ENCODE peak calls at places on chromosomes 6 and 20, in five cellular contexts. H, L, W, T and J are unnamed samples.

GRCh38 chr6:11851405-11851804 is 72.8 kb upstream of the ADTRP start:
- DNase-seq in H (no peak), L (peak; percentile 82), W (no peak), T (peak; percentile 26), J (no peak)

GRCh38 chr6:422423-423061 is 31.0 kb downstream of the IRF4 start:
- DNase-seq in H (no peak), L (peak; percentile 97), W (no peak), T (peak; percentile 56), J (peak; percentile 31)

GRCh38 chr6:16936893-16937292 is 165.0 kb upstream of the STMND1 start:
- DNase-seq in H (no peak), L (no peak), W (no peak), T (no peak), J (no peak)

GRCh38 chr6:149499066-149499465 is 14.3 kb upstream of the ZC3H12D start:
- DNase-seq in H (no peak), L (peak; percentile 98), W (peak; percentile 45), T (no peak), J (no peak)

GRCh38 chr6:138546733-138547185 is 47.5 kb upstream of the NHSL1 start:
- DNase-seq in H (no peak), L (peak; percentile 67), W (no peak), T (no peak), J (no peak)

GRCh38 chr6:138620630-138621029 is 121.3 kb upstream of the NHSL1 start:
- DNase-seq in H (no peak), L (no peak), W (no peak), T (no peak), J (no peak)

GRCh38 chr20:32582659-32583580 is 2.2 kb downstream of the NOL4L start:
- DNase-seq in H (peak; percentile 83), L (no peak), W (no peak), T (peak; percentile 36), J (peak; percentile 70)

GRCh38 chr6:51025082-51025777 is 206.6 kb downstream of the TFAP2B start:
- DNase-seq in H (no peak), L (peak; percentile 7), W (no peak), T (no peak), J (no peak)

GRCh38 chr6:10719386-10720228 is 3.3 kb upstream of the TMEM14C start:
- DNase-seq in H (no peak), L (no peak), W (peak; percentile 78), T (no peak), J (no peak)

GRCh38 chr6:151796842-151797530 is 10.5 kb upstream of the ESR1 start:
- DNase-seq in H (no peak), L (no peak), W (no peak), T (no peak), J (no peak)

GRCh38 chr20:2353231-2353630 is 27.5 kb upstream of the TGM6 start:
- DNase-seq in H (no peak), L (no peak), W (no peak), T (no peak), J (no peak)

GRCh38 chr6:51711876-51712275 is 375.5 kb downstream of the PKHD1 start:
- DNase-seq in H (no peak), L (no peak), W (no peak), T (no peak), J (no peak)

GRCh38 chr6:106667022-106667402 is 37.6 kb downstream of the QRSL1 start:
- DNase-seq in H (no peak), L (no peak), W (no peak), T (no peak), J (no peak)

GRCh38 chr20:9185511-9185910 is 116.6 kb downstream of the PLCB4 start:
- DNase-seq in H (no peak), L (peak; percentile 89), W (no peak), T (no peak), J (no peak)

GRCh38 chr6:32666420-32667300 is at the start of gene HLA-DQB1:
- DNase-seq in H (peak; percentile 78), L (no peak), W (peak; percentile 19), T (peak; percentile 29), J (no peak)

GRCh38 chr6:41733349-41733706 is 2.1 kb downstream of the TFEB start:
- DNase-seq in H (no peak), L (no peak), W (no peak), T (no peak), J (no peak)

GRCh38 chr6:21665436-21666199 is 72.1 kb downstream of the SOX4 start:
- DNase-seq in H (no peak), L (no peak), W (peak; percentile 18), T (no peak), J (no peak)

GRCh38 chr6:144305985-144306384 is 20.9 kb downstream of the UTRN start:
- DNase-seq in H (no peak), L (peak; percentile 79), W (no peak), T (no peak), J (no peak)

GRCh38 chr6:20427856-20428255 is 26.2 kb downstream of the E2F3 start:
- DNase-seq in H (no peak), L (no peak), W (no peak), T (no peak), J (no peak)

GRCh38 chr6:23654745-23655144 is 471.3 kb upstream of the NRSN1 start:
- DNase-seq in H (no peak), L (no peak), W (peak; percentile 83), T (no peak), J (no peak)

GRCh38 chr6:151078655-151079054 is 161.1 kb upstream of the AKAP12 start:
- DNase-seq in H (no peak), L (no peak), W (no peak), T (no peak), J (no peak)

GRCh38 chr20:17538517-17539170 is 7.5 kb upstream of the BFSP1 start:
- DNase-seq in H (no peak), L (no peak), W (no peak), T (peak; percentile 38), J (no peak)

GRCh38 chr20:60750909-60751308 is 501.2 kb upstream of the CDH4 start:
- DNase-seq in H (no peak), L (no peak), W (no peak), T (no peak), J (no peak)

GRCh38 chr6:139765825-139766285 is 391.4 kb upstream of the CITED2 start:
- DNase-seq in H (no peak), L (peak; percentile 74), W (no peak), T (peak; percentile 39), J (peak; percentile 42)

GRCh38 chr6:40532349-40533028 is 54.7 kb downstream of the LRFN2 start:
- DNase-seq in H (no peak), L (no peak), W (no peak), T (no peak), J (no peak)

GRCh38 chr6:25181923-25182322 is 97.3 kb upstream of the CARMIL1 start:
- DNase-seq in H (no peak), L (peak; percentile 11), W (no peak), T (peak; percentile 31), J (no peak)

GRCh38 chr20:61528591-61528990 is 276.5 kb downstream of the CDH4 start:
- DNase-seq in H (no peak), L (no peak), W (no peak), T (no peak), J (no peak)

GRCh38 chr6:134553941-134554340 is 236.0 kb upstream of the SGK1 start:
- DNase-seq in H (no peak), L (peak; percentile 55), W (no peak), T (no peak), J (no peak)

GRCh38 chr6:111591370-111591900 is 14.2 kb downstream of the TRAF3IP2 start:
- DNase-seq in H (no peak), L (peak; percentile 100), W (peak; percentile 76), T (peak; percentile 90), J (no peak)

GRCh38 chr6:88050140-88050818 is 2.6 kb downstream of the SPACA1 start:
- DNase-seq in H (no peak), L (no peak), W (no peak), T (no peak), J (no peak)

GRCh38 chr20:40230486-40230885 is 458.6 kb downstream of the MAFB start:
- DNase-seq in H (no peak), L (no peak), W (no peak), T (no peak), J (no peak)

GRCh38 chr20:44030394-44030793 is 115.7 kb downstream of the TOX2 start:
- DNase-seq in H (no peak), L (no peak), W (no peak), T (no peak), J (no peak)

GRCh38 chr20:45962031-45962755 is 9.8 kb downstream of the ZNF335 start:
- DNase-seq in H (no peak), L (no peak), W (no peak), T (no peak), J (no peak)
- H3K36me3 ChIP-seq in H (peaks cover 45% of the 10 kb centered on the region), L (peaks cover 75% of the 10 kb centered on the region), W (peaks cover 34% of the 10 kb centered on the region), T (peaks cover 14% of the 10 kb centered on the region), J (peaks cover 38% of the 10 kb centered on the region)

GRCh38 chr20:10661261-10661660 is 12.5 kb downstream of the JAG1 start:
- DNase-seq in H (no peak), L (no peak), W (no peak), T (no peak), J (no peak)
- H3K4me1 ChIP-seq in H (peaks cover 53% of the 10 kb centered on the region), L (peaks cover 14% of the 10 kb centered on the region), W (peaks cover 10% of the 10 kb centered on the region), T (no peaks in the 10 kb centered on the region), J (peaks cover 68% of the 10 kb centered on the region)

DNA sequence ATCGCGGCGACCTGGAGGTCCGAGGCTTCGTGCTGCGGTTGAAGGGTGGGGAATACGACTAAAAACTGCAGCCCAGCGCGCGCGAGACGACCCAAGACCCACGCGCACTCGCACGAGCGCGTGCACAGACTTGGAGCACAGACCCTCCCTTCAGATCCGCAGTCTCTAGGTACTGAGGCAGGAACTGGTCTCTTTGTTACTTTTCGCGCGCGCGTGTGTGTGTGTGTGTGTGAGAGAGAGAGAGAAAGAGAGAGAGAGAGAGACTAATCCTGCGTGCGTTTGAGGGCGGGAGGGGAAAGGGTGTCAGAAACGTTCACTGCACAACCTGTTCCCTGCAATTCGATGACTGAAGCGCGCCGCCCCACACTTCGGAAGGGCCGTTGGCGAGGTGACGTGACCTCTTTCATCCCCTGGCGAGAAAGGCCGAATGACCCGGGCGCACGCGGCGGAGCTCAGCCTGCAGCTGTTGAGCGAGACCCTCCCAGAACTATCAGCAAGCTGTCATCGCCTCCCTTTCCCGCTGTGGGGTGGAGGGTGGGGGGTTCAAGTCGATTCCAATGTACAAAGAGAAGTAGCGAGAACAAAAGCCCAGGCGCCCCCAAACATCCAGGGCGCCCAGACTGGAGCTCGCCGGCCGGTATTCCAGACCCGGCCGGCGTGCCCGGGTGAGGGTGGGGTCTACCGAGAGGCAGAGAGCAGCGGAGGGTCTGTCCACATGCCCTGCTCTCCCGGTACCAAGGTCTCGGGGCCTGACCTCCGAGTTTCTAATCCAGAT is 1.5 kb upstream of the TUBB2B start:
- DNase-seq in H (peak; percentile 53), L (no peak), W (no peak), T (no peak), J (peak; percentile 42)
- H3K4me3 ChIP-seq in H (peak overlapping the region; percentile 45), L (no peak overlapping the region), W (no peak overlapping the region), T (no peak overlapping the region), J (peak overlapping the region; percentile 58)

DNA sequence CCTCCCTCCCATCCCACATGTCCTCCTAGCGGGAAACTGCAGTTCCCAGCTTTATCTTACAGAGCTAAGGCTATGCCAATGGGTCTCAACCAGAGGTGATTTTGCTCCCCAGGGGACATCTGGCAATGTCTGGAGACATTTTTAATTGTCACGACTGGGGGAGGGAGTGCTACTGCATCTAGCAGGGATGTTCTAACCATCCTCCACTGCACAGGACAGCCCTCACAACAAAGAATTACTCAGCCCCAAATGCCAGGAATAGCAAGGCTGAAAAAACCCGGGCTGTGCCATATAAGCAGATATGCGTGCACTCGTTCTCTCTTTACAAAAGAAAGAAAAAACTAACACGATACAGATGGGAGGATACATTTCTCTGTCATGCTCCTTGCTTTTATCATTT is 8.5 kb downstream of the MRPS18A start:
- DNase-seq in H (no peak), L (no peak), W (no peak), T (no peak), J (no peak)
- H3K36me3 ChIP-seq in H (peaks cover 29% of the 10 kb centered on the region), L (peaks cover 62% of the 10 kb centered on the region), W (peaks cover 17% of the 10 kb centered on the region), T (peaks cover 22% of the 10 kb centered on the region), J (peaks cover 3% of the 10 kb centered on the region)